ENCODE peak calls at places on chromosomes 7 and 10, in ten cellular contexts. D, S, R, F, G, W, P, O, L and N are unnamed samples.

GRCh38 chr7:84043661-84044191 is 150.9 kb downstream of the SEMA3A start:
- DNase-seq in G (no peak), P (no peak), R (no peak), F (no peak), L (peak), S (no peak), O (no peak), W (peak), D (no peak), N (no peak)

GRCh38 chr7:45146531-45147379 is 10.8 kb upstream of the RAMP3 start:
- DNase-seq in S (peak), O (no peak), W (no peak), R (no peak), G (peak), F (peak), D (no peak), L (no peak), P (no peak), N (no peak)

GRCh38 chr7:155676052-155676451 is 31.6 kb downstream of the RBM33 start:
- DNase-seq in O (no peak), L (no peak), D (no peak), G (no peak), P (no peak), S (no peak), F (no peak), W (no peak), R (no peak), N (no peak)

GRCh38 chr10:69048103-69048502 is 39.8 kb upstream of the SRGN start:
- DNase-seq in P (peak), O (peak), S (no peak), D (no peak), G (no peak), W (peak), L (peak), F (peak), R (no peak), N (peak)

GRCh38 chr10:130742936-130743675 is 568.4 kb downstream of the TCERG1L start:
- DNase-seq in R (no peak), G (peak), L (no peak), W (no peak), P (no peak), S (no peak), O (no peak), F (peak), D (no peak), N (no peak)

GRCh38 chr10:120451968-120452367 is 5.1 kb upstream of the PLPP4 start:
- DNase-seq in F (no peak), G (no peak), O (no peak), S (no peak), P (no peak), L (no peak), R (no peak), D (no peak), W (no peak), N (no peak)

GRCh38 chr7:76337147-76337546 is 21.6 kb downstream of the YWHAG start:
- DNase-seq in F (no peak), R (no peak), S (no peak), G (no peak), D (no peak), W (no peak), P (no peak), O (no peak), L (no peak), N (no peak)

GRCh38 chr10:86312701-86313270 is 53.8 kb downstream of the GRID1 start:
- DNase-seq in G (peak), L (no peak), D (no peak), R (peak), W (no peak), P (no peak), S (no peak), F (peak), O (no peak), N (no peak)

GRCh38 chr10:47354162-47354561 is 6.0 kb downstream of the RBP3 start:
- DNase-seq in D (no peak), R (no peak), S (peak), F (no peak), O (no peak), W (peak), G (no peak), P (no peak), L (peak), N (no peak)

GRCh38 chr7:33379891-33380525 is 250.6 kb downstream of the BBS9 start:
- DNase-seq in S (no peak), O (no peak), W (no peak), D (no peak), P (peak), G (no peak), L (no peak), R (no peak), F (no peak), N (no peak)

GRCh38 chr10:44471410-44471809 is 86.5 kb upstream of the CXCL12 start:
- DNase-seq in W (no peak), L (no peak), G (no peak), R (no peak), F (no peak), S (no peak), D (no peak), P (no peak), O (no peak), N (no peak)

GRCh38 chr7:47945261-47946015 is 2.8 kb downstream of the PKD1L1 start:
- DNase-seq in P (peak), G (peak), W (peak), F (peak), L (peak), D (peak), R (peak), O (peak), S (peak), N (peak)

GRCh38 chr7:80950550-80950967 is 31.7 kb upstream of the SEMA3C start:
- DNase-seq in O (no peak), W (peak), G (no peak), R (no peak), D (no peak), S (no peak), F (no peak), P (no peak), L (no peak), N (no peak)

GRCh38 chr7:82559203-82559805 is 115.7 kb upstream of the CACNA2D1 start:
- DNase-seq in D (no peak), R (peak), S (no peak), L (peak), F (no peak), W (no peak), P (no peak), O (no peak), G (peak), N (peak)

GRCh38 chr10:119509909-119510451 is 32.5 kb downstream of the RGS10 start:
- DNase-seq in D (no peak), P (no peak), G (no peak), O (peak), L (no peak), R (no peak), W (peak), F (peak), S (peak), N (no peak)

GRCh38 chr10:22598488-22598887 is 115.9 kb downstream of the PIP4K2A start:
- DNase-seq in G (no peak), O (no peak), W (no peak), P (no peak), R (no peak), L (no peak), F (no peak), D (no peak), S (no peak), N (no peak)

GRCh38 chr7:28530175-28531142 is 118.1 kb downstream of the CREB5 start:
- DNase-seq in F (no peak), D (peak), G (no peak), R (no peak), O (peak), S (no peak), W (peak), L (peak), P (no peak), N (no peak)

GRCh38 chr10:33623677-33624076 is 289.2 kb upstream of the NRP1 start:
- DNase-seq in G (no peak), D (no peak), O (no peak), S (no peak), P (no peak), L (no peak), W (no peak), F (no peak), R (no peak), N (no peak)

GRCh38 chr10:87559392-87559791 is 54.7 kb downstream of the MINPP1 start:
- DNase-seq in D (no peak), S (no peak), W (no peak), G (peak), F (no peak), L (no peak), P (no peak), R (no peak), O (no peak), N (no peak)

GRCh38 chr7:98126311-98127142 is 19.9 kb downstream of the LMTK2 start:
- DNase-seq in O (no peak), D (no peak), S (no peak), W (no peak), F (no peak), G (no peak), P (no peak), L (no peak), R (no peak), N (no peak)

GRCh38 chr7:137328389-137329120 is 15.0 kb downstream of the PTN start:
- DNase-seq in G (no peak), L (no peak), W (no peak), S (no peak), F (no peak), R (no peak), P (peak), O (no peak), D (peak), N (no peak)

GRCh38 chr10:71216751-71217265 is 4.4 kb downstream of the UNC5B start:
- DNase-seq in R (no peak), S (no peak), D (no peak), G (peak), F (no peak), O (no peak), P (no peak), L (peak), W (no peak), N (no peak)

GRCh38 chr7:16619979-16620408 is 25.6 kb downstream of the ANKMY2 start:
- DNase-seq in O (no peak), P (no peak), W (no peak), R (no peak), F (no peak), S (no peak), G (no peak), L (peak), D (no peak), N (peak)

GRCh38 chr10:48457949-48458661 is 146.8 kb downstream of the ARHGAP22 start:
- DNase-seq in F (peak), W (no peak), D (peak), R (no peak), S (peak), G (peak), P (no peak), O (no peak), L (no peak), N (no peak)

GRCh38 chr7:157737151-157738063 is 400.6 kb downstream of the DNAJB6 start:
- DNase-seq in W (no peak), S (peak), R (peak), P (no peak), L (no peak), D (no peak), G (peak), O (no peak), F (no peak), N (no peak)

GRCh38 chr10:48357631-48358030 is 51.2 kb downstream of the MAPK8 start:
- DNase-seq in W (no peak), G (no peak), L (no peak), P (no peak), D (no peak), O (no peak), R (no peak), F (no peak), S (no peak), N (no peak)

GRCh38 chr10:46559231-46559671 is 2.8 kb upstream of the GPRIN2 start:
- DNase-seq in S (peak), P (peak), G (peak), W (no peak), R (no peak), O (peak), L (no peak), D (peak), F (peak), N (no peak)

GRCh38 chr10:43238462-43238861 is 28.4 kb downstream of the RASGEF1A start:
- DNase-seq in D (peak), R (no peak), S (no peak), G (peak), O (peak), W (no peak), P (peak), L (no peak), F (peak), N (no peak)

GRCh38 chr10:92146072-92146471 is 144.8 kb downstream of the CPEB3 start:
- DNase-seq in D (no peak), L (no peak), G (no peak), F (no peak), W (no peak), S (no peak), O (no peak), P (no peak), R (no peak), N (no peak)

GRCh38 chr10:26334932-26335573 is 103.1 kb upstream of the APBB1IP start:
- DNase-seq in O (peak), R (peak), W (peak), P (no peak), D (peak), S (no peak), L (peak), G (peak), F (peak), N (peak)

GRCh38 chr10:26331376-26331775 is 106.8 kb upstream of the APBB1IP start:
- DNase-seq in D (no peak), S (no peak), O (no peak), R (no peak), P (no peak), W (no peak), L (no peak), G (no peak), F (no peak), N (no peak)

GRCh38 chr10:26334232-26334931 is 103.8 kb upstream of the APBB1IP start:
- DNase-seq in S (no peak), O (no peak), R (no peak), F (no peak), P (no peak), L (no peak), G (no peak), W (no peak), D (no peak), N (no peak)

GRCh38 chr10:26336979-26337378 is 101.2 kb upstream of the APBB1IP start:
- DNase-seq in W (no peak), S (no peak), P (no peak), G (no peak), D (no peak), O (no peak), R (no peak), F (no peak), L (no peak), N (no peak)

DNA sequence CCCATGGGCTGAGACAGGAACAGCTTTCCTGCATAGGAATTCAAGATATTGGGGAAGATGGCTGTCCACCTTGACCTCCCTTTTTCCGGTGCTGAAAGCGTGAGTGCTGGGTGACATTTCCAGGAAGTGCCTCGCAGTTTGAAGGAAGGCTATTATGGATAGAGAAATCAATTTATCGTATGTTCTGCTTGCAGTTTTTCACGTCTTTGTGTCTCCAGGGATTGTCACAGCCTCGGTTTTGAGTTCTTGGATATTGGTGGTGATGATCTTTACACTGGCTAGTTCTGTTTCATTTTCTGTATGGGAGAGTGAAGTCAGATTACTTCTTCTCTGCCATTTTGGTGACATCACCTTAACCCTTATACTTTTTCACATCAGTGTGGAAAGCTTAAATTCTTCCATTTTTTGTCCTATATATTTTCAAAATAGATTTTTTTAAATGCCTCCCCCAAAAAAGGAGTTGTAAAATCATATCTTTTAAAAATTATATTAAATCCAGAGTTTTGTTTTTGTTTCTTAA is 102.5 kb upstream of the APBB1IP start:
- DNase-seq in P (no peak), D (no peak), R (no peak), G (no peak), F (no peak), W (no peak), O (no peak), L (no peak), S (no peak), N (peak)
- H3K4me3 ChIP-seq in P (no peak), D (no peak), R (no peak), G (no peak), F (no peak), W (no peak), O (peak), L (no peak), S (no peak), N (peak)

GRCh38 chr7:1046722-1047679 is 2.7 kb downstream of the GPR146 start:
- DNase-seq in O (peak), L (no peak), F (no peak), R (no peak), D (no peak), P (no peak), G (no peak), S (peak), W (no peak), N (no peak)
- H3K4me3 ChIP-seq in O (no peak), L (no peak), F (no peak), R (no peak), D (no peak), P (no peak), G (no peak), S (no peak), W (no peak), N (no peak)

GRCh38 chr10:78420946-78421732 is 387.5 kb downstream of the RPS24 start:
- DNase-seq in F (peak), S (no peak), O (no peak), G (peak), D (no peak), W (no peak), R (no peak), P (no peak), L (no peak), N (no peak)
- H3K4me3 ChIP-seq in F (no peak), S (no peak), O (no peak), G (no peak), D (no peak), W (no peak), R (no peak), P (no peak), L (no peak), N (no peak)

DNA sequence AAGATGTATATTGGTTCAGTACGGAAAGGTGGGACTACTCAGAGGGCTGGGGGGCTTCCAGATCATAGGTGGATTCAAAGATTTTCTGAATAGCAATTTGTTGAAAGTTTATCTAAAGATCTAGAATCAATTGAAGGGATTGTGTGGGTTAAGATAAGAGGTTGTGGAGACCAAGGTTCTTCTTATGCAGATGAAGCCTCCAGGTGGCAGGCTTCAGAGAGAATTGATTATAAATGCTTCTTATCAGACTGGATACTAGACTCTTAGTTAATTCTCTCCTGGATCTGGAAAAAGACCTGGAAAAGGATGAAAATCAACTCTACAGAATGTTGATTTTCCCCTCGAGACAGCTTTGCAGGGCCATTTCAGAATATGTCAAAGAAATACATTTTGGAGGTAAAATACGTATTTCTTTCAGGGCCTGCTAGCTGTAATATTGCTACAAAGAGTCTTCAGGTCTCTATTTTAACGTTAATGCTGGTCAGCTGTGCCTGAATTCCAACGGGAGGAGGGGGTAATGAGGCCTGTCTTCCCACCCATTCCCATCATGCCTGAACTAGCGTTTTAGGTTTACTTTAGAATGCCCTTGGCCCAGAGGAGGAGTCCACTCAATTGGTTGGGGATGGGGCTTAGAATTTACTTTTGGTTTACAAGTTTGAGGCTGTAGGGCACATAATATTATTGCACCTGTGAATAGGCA is 12.8 kb upstream of the GPR15LG start:
- DNase-seq in G (no peak), F (no peak), P (no peak), D (no peak), S (no peak), O (no peak), L (no peak), W (no peak), R (no peak), N (no peak)
- H3K4me3 ChIP-seq in G (no peak), F (no peak), P (no peak), D (no peak), S (no peak), O (no peak), L (no peak), W (no peak), R (no peak), N (no peak)

DNA sequence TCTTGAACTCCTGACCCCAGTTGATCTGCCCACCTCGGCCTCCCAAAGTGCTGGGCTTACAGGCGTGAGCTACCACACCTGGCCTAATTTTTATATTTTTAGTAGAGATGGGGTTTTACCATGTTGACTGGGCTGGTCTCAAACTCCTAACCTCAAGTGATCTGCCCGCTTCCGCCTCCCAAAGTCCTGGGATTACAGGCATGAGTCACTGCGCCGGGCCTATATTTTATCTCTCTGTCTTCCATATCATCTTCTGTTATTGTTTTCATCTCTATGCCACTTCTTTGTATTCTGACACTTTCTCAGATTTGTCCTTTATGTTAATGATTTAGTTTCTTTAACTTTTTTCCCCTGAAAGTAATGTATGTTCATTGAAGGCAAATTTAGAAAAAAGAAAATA is 55.0 kb upstream of the FMC1 start:
- DNase-seq in L (no peak), P (no peak), S (no peak), D (no peak), G (no peak), R (no peak), F (no peak), O (no peak), W (no peak), N (no peak)
- H3K4me3 ChIP-seq in L (no peak), P (no peak), S (no peak), D (no peak), G (no peak), R (no peak), F (no peak), O (no peak), W (no peak), N (no peak)

GRCh38 chr10:132786279-132786528 is 257 bp upstream of the NKX6-2 start:
- DNase-seq in S (no peak), P (no peak), F (no peak), D (no peak), L (no peak), W (no peak), O (no peak), R (no peak), G (no peak), N (no peak)
- H3K4me3 ChIP-seq in S (peak), P (peak), F (no peak), D (no peak), L (no peak), W (no peak), O (no peak), R (peak), G (no peak), N (no peak)